ENCODE peak calls at places on chromosomes 12 and 14, in six cellular contexts. One of them, this sample, is unnamed.

GRCh38 chr12:88057994-88058718 is 29.0 kb upstream of the C12orf50 start:
- DNase-seq in D721Med: no peak
- DNase-seq in Right ventricle myocardium inferior: peak; percentile 62
- DNase-seq in fibroblast of gingiva: no peak
- DNase-seq in naive B cell: no peak
- DNase-seq in activated naive CD4-positive, alpha-beta T cell treated with anti-CD3 and anti-CD28 coated beads, Interleukin-2, amount 50 U/mL, for 16 hours: no peak
- DNase-seq in this sample: peak; percentile 35

GRCh38 chr12:120846721-120847120 is 57.4 kb downstream of the SPPL3 start:
- DNase-seq in naive B cell: no peak
- DNase-seq in Right ventricle myocardium inferior: no peak
- DNase-seq in fibroblast of gingiva: peak; percentile 66
- DNase-seq in activated naive CD4-positive, alpha-beta T cell treated with anti-CD3 and anti-CD28 coated beads, Interleukin-2, amount 50 U/mL, for 16 hours: no peak
- DNase-seq in D721Med: no peak
- DNase-seq in this sample: no peak

GRCh38 chr12:113647048-113647447 is 175.4 kb upstream of the LHX5 start:
- DNase-seq in fibroblast of gingiva: no peak
- DNase-seq in D721Med: no peak
- DNase-seq in activated naive CD4-positive, alpha-beta T cell treated with anti-CD3 and anti-CD28 coated beads, Interleukin-2, amount 50 U/mL, for 16 hours: no peak
- DNase-seq in naive B cell: no peak
- DNase-seq in Right ventricle myocardium inferior: no peak
- DNase-seq in this sample: no peak

GRCh38 chr12:29309320-29309902 is 71.6 kb downstream of the ERGIC2 start:
- DNase-seq in Right ventricle myocardium inferior: no peak
- DNase-seq in fibroblast of gingiva: peak; percentile 12
- DNase-seq in naive B cell: no peak
- DNase-seq in activated naive CD4-positive, alpha-beta T cell treated with anti-CD3 and anti-CD28 coated beads, Interleukin-2, amount 50 U/mL, for 16 hours: no peak
- DNase-seq in D721Med: no peak
- DNase-seq in this sample: no peak

GRCh38 chr14:23124337-23124954 is 5.4 kb upstream of the CEBPE start:
- DNase-seq in fibroblast of gingiva: no peak
- DNase-seq in Right ventricle myocardium inferior: no peak
- DNase-seq in D721Med: no peak
- DNase-seq in activated naive CD4-positive, alpha-beta T cell treated with anti-CD3 and anti-CD28 coated beads, Interleukin-2, amount 50 U/mL, for 16 hours: no peak
- DNase-seq in naive B cell: no peak
- DNase-seq in this sample: no peak

GRCh38 chr12:24200013-24200412 is 250.5 kb upstream of the SOX5 start:
- DNase-seq in D721Med: no peak
- DNase-seq in activated naive CD4-positive, alpha-beta T cell treated with anti-CD3 and anti-CD28 coated beads, Interleukin-2, amount 50 U/mL, for 16 hours: no peak
- DNase-seq in naive B cell: no peak
- DNase-seq in Right ventricle myocardium inferior: no peak
- DNase-seq in fibroblast of gingiva: no peak
- DNase-seq in this sample: no peak

GRCh38 chr14:102986810-102987579 is 64.5 kb downstream of the AMN start:
- DNase-seq in naive B cell: no peak
- DNase-seq in Right ventricle myocardium inferior: no peak
- DNase-seq in activated naive CD4-positive, alpha-beta T cell treated with anti-CD3 and anti-CD28 coated beads, Interleukin-2, amount 50 U/mL, for 16 hours: no peak
- DNase-seq in fibroblast of gingiva: peak; percentile 33
- DNase-seq in D721Med: no peak
- DNase-seq in this sample: no peak

GRCh38 chr14:90453401-90453951 is 56.6 kb downstream of the CALM1 start:
- DNase-seq in naive B cell: no peak
- DNase-seq in fibroblast of gingiva: no peak
- DNase-seq in D721Med: no peak
- DNase-seq in activated naive CD4-positive, alpha-beta T cell treated with anti-CD3 and anti-CD28 coated beads, Interleukin-2, amount 50 U/mL, for 16 hours: no peak
- DNase-seq in Right ventricle myocardium inferior: peak; percentile 73
- DNase-seq in this sample: no peak

GRCh38 chr14:96502621-96503251 is 554 bp downstream of the PAPOLA start:
- DNase-seq in naive B cell: no peak
- DNase-seq in Right ventricle myocardium inferior: peak; percentile 84
- DNase-seq in activated naive CD4-positive, alpha-beta T cell treated with anti-CD3 and anti-CD28 coated beads, Interleukin-2, amount 50 U/mL, for 16 hours: no peak
- DNase-seq in D721Med: no peak
- DNase-seq in fibroblast of gingiva: peak; percentile 33
- DNase-seq in this sample: peak; percentile 11

GRCh38 chr12:42014972-42015371 is 129.7 kb downstream of the GXYLT1 start:
- DNase-seq in D721Med: no peak
- DNase-seq in fibroblast of gingiva: no peak
- DNase-seq in Right ventricle myocardium inferior: no peak
- DNase-seq in activated naive CD4-positive, alpha-beta T cell treated with anti-CD3 and anti-CD28 coated beads, Interleukin-2, amount 50 U/mL, for 16 hours: no peak
- DNase-seq in naive B cell: no peak
- DNase-seq in this sample: no peak

GRCh38 chr12:80877706-80878384 is 59.9 kb downstream of the LIN7A start:
- DNase-seq in Right ventricle myocardium inferior: no peak
- DNase-seq in fibroblast of gingiva: peak; percentile 78
- DNase-seq in D721Med: no peak
- DNase-seq in naive B cell: no peak
- DNase-seq in activated naive CD4-positive, alpha-beta T cell treated with anti-CD3 and anti-CD28 coated beads, Interleukin-2, amount 50 U/mL, for 16 hours: no peak
- DNase-seq in this sample: peak; percentile 71

GRCh38 chr12:79521576-79521975 is 169.2 kb downstream of the PAWR start:
- DNase-seq in D721Med: no peak
- DNase-seq in fibroblast of gingiva: no peak
- DNase-seq in activated naive CD4-positive, alpha-beta T cell treated with anti-CD3 and anti-CD28 coated beads, Interleukin-2, amount 50 U/mL, for 16 hours: no peak
- DNase-seq in Right ventricle myocardium inferior: no peak
- DNase-seq in naive B cell: no peak
- DNase-seq in this sample: no peak

GRCh38 chr14:52553002-52553670 is 500 bp downstream of the GPR137C start:
- DNase-seq in fibroblast of gingiva: no peak
- DNase-seq in activated naive CD4-positive, alpha-beta T cell treated with anti-CD3 and anti-CD28 coated beads, Interleukin-2, amount 50 U/mL, for 16 hours: peak; percentile 46
- DNase-seq in D721Med: no peak
- DNase-seq in naive B cell: peak; percentile 46
- DNase-seq in Right ventricle myocardium inferior: peak; percentile 81
- DNase-seq in this sample: no peak

GRCh38 chr12:26648584-26648983 is 184.4 kb downstream of the ITPR2 start:
- DNase-seq in fibroblast of gingiva: peak; percentile 64
- DNase-seq in naive B cell: no peak
- DNase-seq in activated naive CD4-positive, alpha-beta T cell treated with anti-CD3 and anti-CD28 coated beads, Interleukin-2, amount 50 U/mL, for 16 hours: no peak
- DNase-seq in D721Med: no peak
- DNase-seq in Right ventricle myocardium inferior: no peak
- DNase-seq in this sample: peak; percentile 80

GRCh38 chr12:28814246-28814645 is 334.8 kb upstream of the FAR2 start:
- DNase-seq in fibroblast of gingiva: no peak
- DNase-seq in activated naive CD4-positive, alpha-beta T cell treated with anti-CD3 and anti-CD28 coated beads, Interleukin-2, amount 50 U/mL, for 16 hours: no peak
- DNase-seq in D721Med: no peak
- DNase-seq in Right ventricle myocardium inferior: no peak
- DNase-seq in naive B cell: no peak
- DNase-seq in this sample: no peak

GRCh38 chr14:72850360-72850759 is 43.5 kb downstream of the DPF3 start:
- DNase-seq in Right ventricle myocardium inferior: no peak
- DNase-seq in activated naive CD4-positive, alpha-beta T cell treated with anti-CD3 and anti-CD28 coated beads, Interleukin-2, amount 50 U/mL, for 16 hours: no peak
- DNase-seq in D721Med: no peak
- DNase-seq in fibroblast of gingiva: no peak
- DNase-seq in naive B cell: no peak
- DNase-seq in this sample: no peak

GRCh38 chr12:16588812-16589211 is 17.1 kb downstream of the LMO3 start:
- DNase-seq in activated naive CD4-positive, alpha-beta T cell treated with anti-CD3 and anti-CD28 coated beads, Interleukin-2, amount 50 U/mL, for 16 hours: no peak
- DNase-seq in D721Med: no peak
- DNase-seq in naive B cell: no peak
- DNase-seq in fibroblast of gingiva: no peak
- DNase-seq in Right ventricle myocardium inferior: no peak
- DNase-seq in this sample: no peak

GRCh38 chr12:91333966-91334365 is 151.3 kb upstream of the DCN start:
- DNase-seq in Right ventricle myocardium inferior: no peak
- DNase-seq in fibroblast of gingiva: no peak
- DNase-seq in activated naive CD4-positive, alpha-beta T cell treated with anti-CD3 and anti-CD28 coated beads, Interleukin-2, amount 50 U/mL, for 16 hours: no peak
- DNase-seq in D721Med: no peak
- DNase-seq in naive B cell: no peak
- DNase-seq in this sample: no peak

GRCh38 chr12:32312049-32312670 is 87.2 kb upstream of the FGD4 start:
- DNase-seq in activated naive CD4-positive, alpha-beta T cell treated with anti-CD3 and anti-CD28 coated beads, Interleukin-2, amount 50 U/mL, for 16 hours: no peak
- DNase-seq in Right ventricle myocardium inferior: no peak
- DNase-seq in naive B cell: peak; percentile 29
- DNase-seq in fibroblast of gingiva: peak; percentile 56
- DNase-seq in D721Med: no peak
- DNase-seq in this sample: peak; percentile 48

GRCh38 chr12:27635349-27635972 is 60.8 kb upstream of the REP15 start:
- DNase-seq in naive B cell: no peak
- DNase-seq in activated naive CD4-positive, alpha-beta T cell treated with anti-CD3 and anti-CD28 coated beads, Interleukin-2, amount 50 U/mL, for 16 hours: no peak
- DNase-seq in D721Med: no peak
- DNase-seq in fibroblast of gingiva: peak; percentile 71
- DNase-seq in Right ventricle myocardium inferior: no peak
- DNase-seq in this sample: peak; percentile 57

This sample was measured in stromal cell of bone marrow.